ENCODE peak calls at places on chromosome 13, in ten cellular contexts. I is posterior cingulate gyrus, K is endodermal cell, H is iPS DF 19.7, G is osteoblast, D is HT1080, S is germinal center, V is activated gamma-delta T cell treated with Interleukin-2 at 50 U/mL for 16 hours, C is H4, U is endothelial cell. A is an unnamed sample.

GRCh38 chr13:26678796-26679195 is 81.8 kb downstream of the GPR12 start:
- DNase-seq in I (no peak), K (peak), H (no peak), G (no peak), D (no peak), S (no peak), V (no peak), C (no peak), U (no peak), A (no peak)

GRCh38 chr13:39956036-39956435 is 300.6 kb downstream of the COG6 start:
- DNase-seq in I (no peak), K (no peak), H (no peak), G (no peak), D (no peak), S (no peak), V (no peak), C (no peak), U (no peak), A (no peak)

GRCh38 chr13:30307966-30308290 is 577 bp upstream of the KATNAL1 start:
- DNase-seq in I (no peak), K (no peak), H (no peak), G (no peak), D (no peak), S (no peak), V (no peak), C (no peak), U (no peak), A (no peak)

GRCh38 chr13:112522578-112522977 is 65.4 kb downstream of the TUBGCP3 start:
- DNase-seq in I (no peak), K (no peak), H (no peak), G (no peak), D (no peak), S (no peak), V (no peak), C (no peak), U (no peak), A (no peak)

GRCh38 chr13:72638059-72638815 is 89.2 kb downstream of the MZT1 start:
- DNase-seq in I (no peak), K (no peak), H (no peak), G (no peak), D (peak), S (no peak), V (no peak), C (no peak), U (no peak), A (no peak)

GRCh38 chr13:49304763-49305695 is 57.3 kb downstream of the CDADC1 start:
- DNase-seq in I (no peak), K (no peak), H (no peak), G (no peak), D (no peak), S (no peak), V (no peak), C (no peak), U (no peak), A (no peak)

GRCh38 chr13:109788372-109789195 is 2.2 kb upstream of the IRS2 start:
- DNase-seq in I (no peak), K (no peak), H (no peak), G (no peak), D (no peak), S (no peak), V (no peak), C (no peak), U (no peak), A (no peak)

GRCh38 chr13:59533561-59534337 is 630.0 kb downstream of the DIAPH3 start:
- DNase-seq in I (no peak), K (no peak), H (no peak), G (peak), D (peak), S (no peak), V (no peak), C (no peak), U (no peak), A (peak)

GRCh38 chr13:94417294-94417693 is 62.2 kb downstream of the DCT start:
- DNase-seq in I (no peak), K (no peak), H (no peak), G (no peak), D (no peak), S (no peak), V (no peak), C (no peak), U (no peak), A (no peak)

GRCh38 chr13:98707309-98707999 is 45.0 kb downstream of the SLC15A1 start:
- DNase-seq in I (no peak), K (no peak), H (no peak), G (no peak), D (no peak), S (peak), V (no peak), C (no peak), U (no peak), A (no peak)

GRCh38 chr13:24271611-24272451 is 37.5 kb upstream of the C1QTNF9 start:
- DNase-seq in I (peak), K (peak), H (no peak), G (peak), D (peak), S (peak), V (peak), C (peak), U (no peak), A (peak)

GRCh38 chr13:99062593-99062992 is 84.7 kb upstream of the DOCK9 start:
- DNase-seq in I (no peak), K (no peak), H (no peak), G (no peak), D (peak), S (no peak), V (no peak), C (no peak), U (peak), A (no peak)

GRCh38 chr13:28449826-28450773 is 44.8 kb downstream of the FLT1 start:
- DNase-seq in I (no peak), K (no peak), H (no peak), G (no peak), D (no peak), S (no peak), V (no peak), C (no peak), U (no peak), A (no peak)

GRCh38 chr13:98575876-98576214 is 1.1 kb downstream of the STK24 start:
- DNase-seq in I (no peak), K (no peak), H (no peak), G (no peak), D (no peak), S (no peak), V (no peak), C (no peak), U (no peak), A (no peak)